ENCODE peak calls at places on chromosome 1, in eight cellular contexts. R is transverse colon; W is right lobe of liver; Q is psoas muscle; P is upper lobe of right lung; O is naive thymus-derived CD4-positive, alpha-beta T cell; I is BE2C; J is prostate gland. M is an unnamed sample.

GRCh38 chr1:156191292-156191954 is 2.5 kb upstream of the SLC25A44 start:
- DNase-seq in R (no peak), W (no peak), Q (no peak), P (no peak), O (no peak), I (no peak), J (no peak), M (no peak)

GRCh38 chr1:223742861-223743517 is 30.6 kb downstream of the CAPN2 start:
- DNase-seq in R (no peak), W (no peak), Q (no peak), P (no peak), O (no peak), I (no peak), J (no peak), M (no peak)

GRCh38 chr1:161994153-161994814 is 29.4 kb downstream of the OLFML2B start:
- DNase-seq in R (peak; percentile 21), W (no peak), Q (no peak), P (peak; percentile 63), O (no peak), I (no peak), J (no peak), M (no peak)

GRCh38 chr1:205272541-205272940 is 44.8 kb downstream of the TMCC2 start:
- DNase-seq in R (no peak), W (no peak), Q (no peak), P (no peak), O (no peak), I (no peak), J (no peak), M (no peak)

GRCh38 chr1:19072285-19072981 is 116.0 kb upstream of the IFFO2 start:
- DNase-seq in R (no peak), W (no peak), Q (peak; percentile 42), P (no peak), O (no peak), I (no peak), J (no peak), M (no peak)

GRCh38 chr1:54403377-54403776 is 2.8 kb downstream of the SSBP3 start:
- DNase-seq in R (no peak), W (no peak), Q (no peak), P (no peak), O (no peak), I (no peak), J (no peak), M (no peak)

GRCh38 chr1:234114648-234115307 is 210.3 kb downstream of the SLC35F3 start:
- DNase-seq in R (peak; percentile 10), W (no peak), Q (no peak), P (no peak), O (peak; percentile 41), I (peak; percentile 35), J (peak; percentile 19), M (no peak)

GRCh38 chr1:7366286-7366954 is 404.7 kb upstream of the VAMP3 start:
- DNase-seq in R (no peak), W (no peak), Q (no peak), P (no peak), O (no peak), I (peak; percentile 19), J (no peak), M (peak; percentile 54)

GRCh38 chr1:119603695-119604094 is 44.4 kb downstream of the ZNF697 start:
- DNase-seq in R (no peak), W (no peak), Q (no peak), P (no peak), O (no peak), I (no peak), J (no peak), M (no peak)

GRCh38 chr1:41733725-41734124 is 185.0 kb downstream of the HIVEP3 start:
- DNase-seq in R (no peak), W (no peak), Q (no peak), P (no peak), O (no peak), I (no peak), J (no peak), M (no peak)

GRCh38 chr1:83547903-83548302 is 451.0 kb downstream of the TTLL7 start:
- DNase-seq in R (no peak), W (peak; percentile 25), Q (no peak), P (no peak), O (no peak), I (no peak), J (no peak), M (no peak)

GRCh38 chr1:51487628-51488027 is 31.4 kb downstream of the EPS15 start:
- DNase-seq in R (no peak), W (no peak), Q (no peak), P (no peak), O (no peak), I (no peak), J (no peak), M (no peak)

GRCh38 chr1:196701144-196701543 is 49.3 kb downstream of the CFH start:
- DNase-seq in R (no peak), W (no peak), Q (no peak), P (no peak), O (no peak), I (no peak), J (no peak), M (no peak)

GRCh38 chr1:99397029-99397428 is 132.7 kb downstream of the PLPPR4 start:
- DNase-seq in R (no peak), W (no peak), Q (no peak), P (no peak), O (no peak), I (no peak), J (no peak), M (no peak)

GRCh38 chr1:26170472-26170821 is 739 bp downstream of the ZNF593 start:
- DNase-seq in R (no peak), W (no peak), Q (no peak), P (no peak), O (no peak), I (no peak), J (no peak), M (no peak)

GRCh38 chr1:26045712-26046312 is at the start of gene SLC30A2:
- DNase-seq in R (no peak), W (no peak), Q (no peak), P (no peak), O (no peak), I (no peak), J (no peak), M (no peak)

GRCh38 chr1:51119331-51119730 is 17.3 kb downstream of the C1orf185 start:
- DNase-seq in R (no peak), W (no peak), Q (no peak), P (no peak), O (no peak), I (no peak), J (peak; percentile 48), M (no peak)

GRCh38 chr1:199759268-199759724 is 268.2 kb upstream of the NR5A2 start:
- DNase-seq in R (no peak), W (no peak), Q (no peak), P (no peak), O (no peak), I (no peak), J (no peak), M (no peak)

GRCh38 chr1:247184254-247184653 is 12.4 kb upstream of the ZNF124 start:
- DNase-seq in R (no peak), W (no peak), Q (no peak), P (no peak), O (no peak), I (peak; percentile 23), J (no peak), M (no peak)
- H3K9me3 ChIP-seq in R (peaks cover 35% of the 10 kb centered on the region), W (peaks cover 10% of the 10 kb centered on the region), Q (peaks cover 33% of the 10 kb centered on the region), P (peaks cover 49% of the 10 kb centered on the region), O (peaks cover 40% of the 10 kb centered on the region), I (no peaks in the 10 kb centered on the region), J (no peaks in the 10 kb centered on the region), M (peaks cover 59% of the 10 kb centered on the region)

GRCh38 chr1:222540598-222540995 is 7.3 kb downstream of the HHIPL2 start:
- DNase-seq in R (no peak), W (no peak), Q (no peak), P (no peak), O (no peak), I (no peak), J (no peak), M (no peak)
- H3K9me3 ChIP-seq in R (no peaks in the 10 kb centered on the region), W (no peaks in the 10 kb centered on the region), Q (no peaks in the 10 kb centered on the region), P (no peaks in the 10 kb centered on the region), O (no peaks in the 10 kb centered on the region), I (no peaks in the 10 kb centered on the region), J (no peaks in the 10 kb centered on the region), M (no peaks in the 10 kb centered on the region)

DNA sequence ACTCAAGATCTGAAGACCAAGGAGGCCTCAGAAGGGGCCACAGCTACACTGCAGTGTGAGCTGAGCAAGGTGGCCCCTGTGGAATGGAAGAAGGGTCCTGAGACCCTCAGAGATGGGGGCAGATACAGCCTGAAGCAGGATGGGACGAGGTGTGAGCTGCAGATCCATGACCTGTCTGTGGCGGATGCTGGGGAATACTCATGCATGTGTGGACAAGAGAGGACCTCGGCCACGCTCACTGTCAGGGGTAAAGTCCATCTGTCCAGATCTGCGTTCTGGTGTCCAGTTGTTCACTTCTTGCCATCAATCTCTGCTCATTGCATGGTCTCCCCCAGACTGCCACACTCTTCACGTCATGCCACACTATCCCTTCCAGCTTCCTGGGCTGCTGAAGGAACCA is 90.6 kb downstream of the OBSCN start:
- DNase-seq in R (no peak), W (peak; percentile 7), Q (no peak), P (peak; percentile 40), O (no peak), I (no peak), J (no peak), M (no peak)
- H3K9me3 ChIP-seq in R (peaks cover 22% of the 10 kb centered on the region), W (peaks cover 6% of the 10 kb centered on the region), Q (no peaks in the 10 kb centered on the region), P (peaks cover 12% of the 10 kb centered on the region), O (peaks cover 26% of the 10 kb centered on the region), I (peaks cover 7% of the 10 kb centered on the region), J (no peaks in the 10 kb centered on the region), M (peaks cover 35% of the 10 kb centered on the region)

GRCh38 chr1:2934642-2935081 is 86.6 kb upstream of the ACTRT2 start:
- DNase-seq in R (no peak), W (peak; percentile 7), Q (peak; percentile 23), P (no peak), O (no peak), I (no peak), J (no peak), M (no peak)
- H3K9me3 ChIP-seq in R (no peaks in the 10 kb centered on the region), W (no peaks in the 10 kb centered on the region), Q (no peaks in the 10 kb centered on the region), P (no peaks in the 10 kb centered on the region), O (no peaks in the 10 kb centered on the region), I (no peaks in the 10 kb centered on the region), J (no peaks in the 10 kb centered on the region), M (peaks cover 6% of the 10 kb centered on the region)

DNA sequence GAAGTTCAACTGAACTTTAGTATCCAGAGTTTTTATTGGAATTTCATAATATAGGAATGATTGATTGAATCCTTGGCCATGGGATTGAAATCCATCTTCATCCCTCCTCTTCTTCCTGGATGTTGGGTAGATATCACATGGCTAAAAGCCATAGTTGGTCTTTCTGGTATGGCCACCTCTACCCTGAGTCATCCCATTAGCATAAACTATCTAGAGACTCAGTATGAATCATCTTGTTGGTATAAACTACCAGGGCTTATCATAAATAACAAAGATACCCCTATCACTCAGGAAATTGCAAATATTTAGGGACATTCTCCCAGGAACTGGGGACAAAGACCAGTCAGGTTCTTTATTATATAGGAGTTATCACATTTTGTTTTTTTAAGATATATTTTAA is 21.2 kb upstream of the ZP4 start:
- DNase-seq in R (no peak), W (no peak), Q (no peak), P (no peak), O (no peak), I (no peak), J (no peak), M (no peak)
- H3K9me3 ChIP-seq in R (no peaks in the 10 kb centered on the region), W (no peaks in the 10 kb centered on the region), Q (no peaks in the 10 kb centered on the region), P (no peaks in the 10 kb centered on the region), O (peaks cover 6% of the 10 kb centered on the region), I (peaks cover 3% of the 10 kb centered on the region), J (no peaks in the 10 kb centered on the region), M (peaks cover 16% of the 10 kb centered on the region)

GRCh38 chr1:2923351-2923750 is 97.9 kb upstream of the ACTRT2 start:
- DNase-seq in R (no peak), W (no peak), Q (no peak), P (no peak), O (no peak), I (no peak), J (no peak), M (no peak)
- H3K9me3 ChIP-seq in R (no peaks in the 10 kb centered on the region), W (no peaks in the 10 kb centered on the region), Q (no peaks in the 10 kb centered on the region), P (no peaks in the 10 kb centered on the region), O (no peaks in the 10 kb centered on the region), I (no peaks in the 10 kb centered on the region), J (no peaks in the 10 kb centered on the region), M (no peaks in the 10 kb centered on the region)

M was measured in left ventricle myocardium inferior.